ENCODE peak calls at places on chromosomes 3 and 15, in seven cellular contexts. E, V, K, T, W, B and N are unnamed samples. For H3K4me1, the result is how much of the 10 kb centered on the place peaks cover.

GRCh38 chr3:177263615-177264365 is 66.5 kb upstream of the TBL1XR1 start:
- DNase-seq in E (no peak), V (no peak), K (no peak), T (peak), W (no peak), B (peak), N (no peak)

GRCh38 chr3:143443851-143444331 is 324.3 kb downstream of the CHST2 start:
- DNase-seq in E (peak), V (no peak), K (no peak), T (peak), W (no peak), B (peak), N (no peak)

GRCh38 chr15:67520276-67520975 is 505 bp upstream of the C15orf61 start:
- DNase-seq in E (no peak), V (no peak), K (no peak), T (peak), W (no peak), B (no peak), N (no peak)

GRCh38 chr15:91522609-91523332 is 330.7 kb upstream of the SLCO3A1 start:
- DNase-seq in E (peak), V (no peak), K (no peak), T (peak), W (no peak), B (no peak), N (no peak)

GRCh38 chr15:52682776-52683175 is 3.6 kb upstream of the ATOSA start:
- DNase-seq in E (no peak), V (no peak), K (peak), T (no peak), W (no peak), B (no peak), N (no peak)

GRCh38 chr3:142445816-142446254 is 2.0 kb downstream of the XRN1 start:
- DNase-seq in E (no peak), V (no peak), K (peak), T (peak), W (peak), B (no peak), N (no peak)

GRCh38 chr3:173586176-173586575 is 188.6 kb downstream of the NLGN1 start:
- DNase-seq in E (no peak), V (no peak), K (no peak), T (peak), W (no peak), B (no peak), N (no peak)

GRCh38 chr3:97579365-97579764 is 185.2 kb upstream of the ARL6 start:
- DNase-seq in E (peak), V (no peak), K (peak), T (no peak), W (no peak), B (no peak), N (no peak)

GRCh38 chr3:80767599-80767998 is 993.8 kb downstream of the GBE1 start:
- DNase-seq in E (no peak), V (peak), K (no peak), T (no peak), W (no peak), B (no peak), N (no peak)

GRCh38 chr15:34709866-34710265 is 44.9 kb downstream of the GJD2 start:
- DNase-seq in E (peak), V (no peak), K (no peak), T (peak), W (no peak), B (no peak), N (no peak)

GRCh38 chr3:151305081-151305777 is 11.4 kb downstream of the GPR87 start:
- DNase-seq in E (peak), V (peak), K (no peak), T (peak), W (peak), B (no peak), N (peak)

GRCh38 chr15:95405447-95405846 is 925.1 kb upstream of the NR2F2 start:
- DNase-seq in E (no peak), V (no peak), K (no peak), T (peak), W (no peak), B (no peak), N (no peak)

GRCh38 chr15:52529289-52529929 is 729 bp upstream of the MYO5A start:
- DNase-seq in E (peak), V (no peak), K (no peak), T (no peak), W (no peak), B (no peak), N (peak)

GRCh38 chr15:75648156-75649000 is 666 bp downstream of the SNX33 start:
- DNase-seq in E (peak), V (peak), K (no peak), T (no peak), W (peak), B (peak), N (no peak)

GRCh38 chr15:83250766-83251165 is 33.7 kb downstream of the BNC1 start:
- DNase-seq in E (no peak), V (no peak), K (no peak), T (no peak), W (no peak), B (no peak), N (no peak)

GRCh38 chr3:161560006-161560637 is 63.5 kb downstream of the OTOL1 start:
- DNase-seq in E (peak), V (peak), K (no peak), T (peak), W (peak), B (peak), N (peak)

GRCh38 chr3:164417955-164418354 is 660.3 kb downstream of the SI start:
- DNase-seq in E (no peak), V (no peak), K (no peak), T (no peak), W (no peak), B (no peak), N (no peak)

GRCh38 chr15:63564093-63564492 is 33.1 kb upstream of the FBXL22 start:
- DNase-seq in E (no peak), V (no peak), K (no peak), T (no peak), W (no peak), B (no peak), N (no peak)

GRCh38 chr3:138781012-138781470 is 53.7 kb downstream of the PIK3CB start:
- DNase-seq in E (no peak), V (no peak), K (no peak), T (no peak), W (no peak), B (no peak), N (no peak)

GRCh38 chr15:99452728-99453643 is 112.8 kb upstream of the MEF2A start:
- DNase-seq in E (no peak), V (peak), K (peak), T (peak), W (peak), B (no peak), N (peak)

GRCh38 chr3:183548262-183548769 is 7.2 kb downstream of the KLHL6 start:
- DNase-seq in E (peak), V (peak), K (no peak), T (peak), W (no peak), B (no peak), N (no peak)

GRCh38 chr3:168884353-168884903 is 779.1 kb downstream of the MECOM start:
- DNase-seq in E (peak), V (no peak), K (no peak), T (peak), W (no peak), B (no peak), N (no peak)

GRCh38 chr15:87144775-87145174 is 1065.1 kb downstream of the AGBL1 start:
- DNase-seq in E (no peak), V (peak), K (no peak), T (peak), W (no peak), B (no peak), N (no peak)

GRCh38 chr3:182212479-182213076 is 500.9 kb downstream of the SOX2 start:
- DNase-seq in E (peak), V (peak), K (no peak), T (peak), W (peak), B (no peak), N (no peak)

GRCh38 chr15:29270976-29271375 is 1.4 kb upstream of the NSMCE3 start:
- DNase-seq in E (no peak), V (no peak), K (no peak), T (peak), W (no peak), B (no peak), N (no peak)

GRCh38 chr3:43104786-43105185 is 1.1 kb downstream of the POMGNT2 start:
- DNase-seq in E (no peak), V (no peak), K (no peak), T (no peak), W (no peak), B (no peak), N (no peak)

GRCh38 chr15:84955089-84955848 is 26.4 kb upstream of the PDE8A start:
- DNase-seq in E (peak), V (peak), K (no peak), T (peak), W (peak), B (peak), N (peak)

DNA sequence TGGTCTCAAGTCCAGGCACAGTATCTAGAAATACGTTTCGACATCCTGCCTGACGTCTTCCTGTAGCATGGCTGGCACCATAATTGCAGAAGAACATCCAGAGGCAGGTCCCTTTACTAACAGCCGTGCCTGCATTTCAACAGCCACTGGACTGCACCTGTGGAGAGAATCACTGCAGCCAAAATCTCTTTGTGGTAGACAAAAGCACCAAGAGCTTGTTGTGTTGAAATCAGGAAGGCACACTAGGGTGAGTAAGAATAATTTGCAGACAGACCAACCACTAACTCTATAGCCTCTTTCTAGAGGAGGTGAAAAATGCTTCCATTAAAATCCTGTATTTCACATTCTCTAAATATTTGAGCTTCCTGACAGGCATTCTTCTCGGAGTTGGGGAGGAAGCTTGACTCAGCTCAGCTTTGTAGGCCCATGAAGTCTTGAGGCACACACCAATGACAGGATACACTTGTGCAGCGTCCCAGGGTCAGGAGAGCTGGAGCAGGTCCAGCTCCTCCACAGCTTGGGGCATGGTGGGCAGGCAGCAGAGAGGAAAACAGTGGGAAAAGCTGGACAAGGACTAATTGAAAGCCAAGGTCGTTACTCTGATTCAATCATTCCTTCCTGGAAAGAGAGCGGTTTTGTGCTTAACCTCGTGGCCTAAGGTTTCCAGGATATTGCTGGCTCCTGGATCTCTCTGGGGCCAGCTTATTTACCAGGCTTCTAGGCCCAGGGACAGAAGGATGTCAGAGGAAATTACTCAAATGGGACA is 244.9 kb downstream of the FAM43A start:
- DNase-seq in E (no peak), V (peak), K (no peak), T (peak), W (peak), B (no peak), N (no peak)
- TF ChIP-seq RFX5 in E (no peak), V (no peak), K (no peak), T (no peak), W (no peak), B (no peak), N (no peak)

GRCh38 chr3:102304550-102304949 is 130.3 kb upstream of the ZPLD1 start:
- DNase-seq in E (no peak), V (no peak), K (no peak), T (no peak), W (no peak), B (no peak), N (no peak)
- H3K4me1 ChIP-seq in E (under half), V (under half), K (under half), T (under half), W (under half), B (under half), N (under half)

DNA sequence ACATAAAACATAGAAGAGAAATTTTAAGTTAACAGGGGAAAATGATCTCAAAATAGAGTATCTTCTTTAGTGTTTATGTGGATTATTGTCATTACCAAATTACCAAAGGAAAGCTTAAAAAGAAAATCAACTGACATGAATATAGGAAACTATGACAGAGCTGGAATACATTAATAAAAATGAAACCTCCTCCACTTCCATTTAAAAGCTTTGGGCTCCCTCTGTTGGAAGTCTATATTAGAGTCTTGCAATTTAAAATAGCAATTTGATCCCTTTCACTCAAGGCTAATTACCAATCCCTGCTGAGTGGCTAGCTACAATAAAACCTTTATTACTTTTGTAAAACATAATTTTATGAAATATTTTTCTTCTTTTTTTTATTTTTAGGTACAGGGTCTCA is 61.4 kb upstream of the IMPG2 start:
- DNase-seq in E (peak), V (peak), K (no peak), T (peak), W (peak), B (peak), N (no peak)
- TF ChIP-seq RFX5 in E (no peak), V (no peak), K (no peak), T (no peak), W (no peak), B (no peak), N (no peak)

GRCh38 chr15:81285461-81285860 is 38.5 kb downstream of the STARD5 start:
- DNase-seq in E (no peak), V (no peak), K (no peak), T (no peak), W (no peak), B (no peak), N (no peak)
- H3K4me1 ChIP-seq in E (under half), V (under half), K (under half), T (under half), W (under half), B (under half), N (under half)

GRCh38 chr15:65870889-65871533 is 1.7 kb downstream of the RAB11A start:
- DNase-seq in E (peak), V (peak), K (no peak), T (peak), W (peak), B (peak), N (no peak)
- TF ChIP-seq RFX5 in E (no peak), V (no peak), K (no peak), T (no peak), W (no peak), B (no peak), N (no peak)

GRCh38 chr3:188950832-188951489 is 220.8 kb upstream of the TPRG1 start:
- DNase-seq in E (peak), V (no peak), K (no peak), T (peak), W (peak), B (no peak), N (no peak)
- H3K4me1 ChIP-seq in E (under half), V (under half), K (under half), T (under half), W (under half), B (under half), N (under half)

GRCh38 chr3:23748398-23749110 is 57.2 kb upstream of the UBE2E1 start:
- DNase-seq in E (peak), V (no peak), K (no peak), T (peak), W (no peak), B (no peak), N (no peak)
- TF ChIP-seq RFX5 in E (no peak), V (no peak), K (no peak), T (no peak), W (no peak), B (no peak), N (no peak)

GRCh38 chr15:60353245-60353940 is 44.4 kb downstream of the ANXA2 start:
- DNase-seq in E (peak), V (no peak), K (no peak), T (peak), W (no peak), B (no peak), N (no peak)
- H3K4me1 ChIP-seq in E (half or more), V (under half), K (under half), T (under half), W (under half), B (under half), N (under half)

DNA sequence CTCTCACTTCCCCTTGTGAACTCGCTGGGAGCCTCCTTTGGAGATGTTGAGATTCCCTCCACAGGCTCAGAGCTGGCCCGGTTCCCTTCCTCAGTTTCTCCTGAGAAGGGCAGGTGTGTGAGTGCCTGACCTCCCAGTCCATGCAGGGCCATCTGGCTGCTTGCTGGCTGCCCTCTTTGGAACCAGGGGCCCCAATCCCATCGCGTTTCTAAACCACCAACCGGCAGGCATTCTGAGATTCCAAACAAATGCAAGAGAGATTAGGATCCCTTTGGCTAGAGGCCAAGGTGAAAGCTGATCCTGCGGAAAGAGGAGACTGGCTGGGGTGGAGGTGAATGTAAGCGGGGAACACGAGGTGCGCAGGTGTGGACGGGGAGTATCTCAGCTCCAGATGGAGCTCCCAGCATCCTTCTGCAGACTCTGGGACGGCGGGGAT is 2.9 kb upstream of the PRRT3 start:
- DNase-seq in E (no peak), V (no peak), K (no peak), T (peak), W (peak), B (no peak), N (peak)
- TF ChIP-seq RFX5 in E (no peak), V (no peak), K (no peak), T (no peak), W (no peak), B (no peak), N (no peak)